ENCODE peak calls at places on chromosome 1, in five cellular contexts. L is left kidney; N is GDM1; C is hypothalamus; H is stimulated activated CD4-positive, alpha-beta T cell treated with anti-CD3 and anti-CD28 coated beads, Interleukin-4, amount 100 ng/mL, for 1 hour. P is an unnamed sample.
A peak's percentile ranks its signal among the peaks of the same experiment; 100 is the strongest.

GRCh38 chr1:182431278-182431677 is 18.7 kb upstream of the RGSL1 start:
- DNase-seq in C (no peak), L (no peak), H (no peak), N (no peak), P (peak; percentile 59)

GRCh38 chr1:11673089-11673769 is 7.7 kb downstream of the MAD2L2 start:
- DNase-seq in L (no peak), C (no peak), H (no peak), N (no peak), P (no peak)

GRCh38 chr1:66468712-66469111 is 65.2 kb upstream of the SGIP1 start:
- DNase-seq in C (no peak), H (no peak), L (no peak), N (no peak), P (no peak)

GRCh38 chr1:101971309-101971708 is 25.4 kb downstream of the OLFM3 start:
- DNase-seq in H (no peak), L (no peak), N (no peak), C (no peak), P (peak; percentile 4)

GRCh38 chr1:112718691-112719418 is 3.7 kb upstream of the PPM1J start:
- DNase-seq in C (peak; percentile 79), N (peak; percentile 55), H (peak; percentile 82), L (peak; percentile 92), P (peak; percentile 61)

GRCh38 chr1:207076181-207076949 is 12.3 kb upstream of the C4BPB start:
- DNase-seq in L (no peak), H (no peak), N (no peak), C (no peak), P (no peak)

GRCh38 chr1:94068831-94069648 is 51.9 kb downstream of the ABCA4 start:
- DNase-seq in H (no peak), L (peak; percentile 94), C (no peak), N (no peak), P (peak; percentile 62)

GRCh38 chr1:157156058-157156541 is 17.9 kb upstream of the ETV3 start:
- DNase-seq in N (peak; percentile 43), C (peak; percentile 53), L (peak; percentile 85), H (peak; percentile 76), P (peak; percentile 90)

GRCh38 chr1:205597691-205598314 is 34.0 kb downstream of the ELK4 start:
- DNase-seq in H (no peak), N (no peak), C (no peak), L (peak; percentile 46), P (no peak)

GRCh38 chr1:28666806-28667205 is 1.8 kb upstream of the GMEB1 start:
- DNase-seq in N (no peak), C (no peak), H (no peak), L (no peak), P (no peak)

GRCh38 chr1:54558434-54559030 is 10.5 kb downstream of the ACOT11 start:
- DNase-seq in N (no peak), H (no peak), C (no peak), L (no peak), P (no peak)

GRCh38 chr1:178653091-178653490 is 72.0 kb upstream of the RALGPS2 start:
- DNase-seq in H (no peak), N (no peak), L (no peak), C (no peak), P (no peak)

GRCh38 chr1:36223373-36223995 is 759 bp upstream of the THRAP3 start:
- DNase-seq in L (peak; percentile 73), H (no peak), C (no peak), N (no peak), P (peak; percentile 54)

GRCh38 chr1:234706199-234706598 is 96.2 kb upstream of the IRF2BP2 start:
- DNase-seq in C (no peak), L (no peak), H (no peak), N (no peak), P (no peak)

GRCh38 chr1:1033731-1034437 is 14.0 kb downstream of the AGRN start:
- DNase-seq in N (no peak), H (peak; percentile 23), L (peak; percentile 70), C (no peak), P (peak; percentile 47)

P was measured in mesendoderm.